ENCODE peak calls at places on chromosomes 13 and 19, in seven cellular contexts. Q is aorta, T is trophoblast cell, B is K562, R is endodermal cell, H is gastrocnemius medialis, N is astrocyte of the cerebellum. V is an unnamed sample.

GRCh38 chr19:44615529-44616247 is 2.3 kb downstream of the IGSF23 start:
- DNase-seq in Q (no peak), T (no peak), R (no peak), H (no peak), B (no peak), N (no peak), V (no peak)

GRCh38 chr13:25677956-25678355 is 306.2 kb downstream of the ATP8A2 start:
- DNase-seq in H (peak; percentile 24), Q (no peak), N (no peak), R (no peak), B (no peak), T (no peak), V (no peak)

GRCh38 chr19:13117772-13118423 is at the start of gene NACC1:
- DNase-seq in H (peak; percentile 88), T (peak; percentile 94), R (peak; percentile 95), B (peak; percentile 87), N (peak; percentile 60), Q (peak; percentile 93), V (no peak)

GRCh38 chr13:79966039-79966438 is 374.9 kb downstream of the SPRY2 start:
- DNase-seq in R (no peak), T (peak; percentile 1), N (no peak), H (no peak), Q (no peak), B (no peak), V (no peak)

GRCh38 chr13:35278917-35279316 is 197.6 kb downstream of the MAB21L1 start:
- DNase-seq in Q (no peak), B (no peak), R (no peak), H (no peak), T (no peak), N (no peak), V (no peak)

GRCh38 chr13:97499181-97499580 is 65.2 kb downstream of the RAP2A start:
- DNase-seq in H (no peak), T (no peak), N (no peak), B (no peak), R (no peak), Q (no peak), V (no peak)

GRCh38 chr19:21109116-21109515 is 27.1 kb downstream of the ZNF714 start:
- DNase-seq in T (no peak), R (no peak), Q (no peak), N (no peak), H (no peak), B (no peak), V (no peak)

GRCh38 chr13:23871616-23872220 is 17.5 kb downstream of the MIPEP start:
- DNase-seq in N (peak; percentile 36), R (no peak), T (peak; percentile 62), H (no peak), Q (no peak), B (peak; percentile 12), V (no peak)

GRCh38 chr19:8988204-8988603 is 22.0 kb downstream of the MUC16 start:
- DNase-seq in N (no peak), R (peak; percentile 67), B (peak; percentile 50), T (peak; percentile 84), Q (no peak), H (no peak), V (no peak)

GRCh38 chr19:2327773-2328400 is 499 bp downstream of the LSM7 start:
- DNase-seq in T (peak; percentile 59), B (no peak), H (no peak), R (peak; percentile 90), N (peak; percentile 43), Q (no peak), V (peak; percentile 91)

GRCh38 chr19:38666662-38667448 is 19.4 kb downstream of the ACTN4 start:
- DNase-seq in R (no peak), B (no peak), N (peak; percentile 36), H (no peak), Q (peak; percentile 76), T (no peak), V (no peak)

GRCh38 chr19:1064661-1065605 is 2.0 kb upstream of the ARHGAP45 start:
- DNase-seq in H (no peak), R (peak; percentile 91), T (peak; percentile 95), N (peak; percentile 16), Q (peak; percentile 79), B (no peak), V (no peak)

GRCh38 chr13:30639671-30640070 is 22.0 kb downstream of the USPL1 start:
- DNase-seq in T (no peak), N (no peak), B (no peak), R (no peak), Q (no peak), H (no peak), V (no peak)

GRCh38 chr19:1173160-1173844 is 766 bp downstream of the SBNO2 start:
- DNase-seq in N (no peak), B (peak; percentile 50), H (peak; percentile 26), Q (no peak), T (no peak), R (peak; percentile 78), V (no peak)

GRCh38 chr19:6743071-6743470 is 3.6 kb downstream of the TRIP10 start:
- DNase-seq in H (no peak), B (no peak), T (peak; percentile 67), Q (no peak), R (no peak), N (no peak), V (no peak)

GRCh38 chr13:29886446-29886845 is 36.0 kb upstream of the UBL3 start:
- DNase-seq in T (no peak), B (no peak), N (no peak), R (no peak), H (no peak), Q (no peak), V (no peak)

GRCh38 chr19:49881672-49882394 is 4.3 kb downstream of the TBC1D17 start:
- DNase-seq in T (no peak), R (peak; percentile 85), N (no peak), B (peak; percentile 78), H (no peak), Q (no peak), V (no peak)

DNA sequence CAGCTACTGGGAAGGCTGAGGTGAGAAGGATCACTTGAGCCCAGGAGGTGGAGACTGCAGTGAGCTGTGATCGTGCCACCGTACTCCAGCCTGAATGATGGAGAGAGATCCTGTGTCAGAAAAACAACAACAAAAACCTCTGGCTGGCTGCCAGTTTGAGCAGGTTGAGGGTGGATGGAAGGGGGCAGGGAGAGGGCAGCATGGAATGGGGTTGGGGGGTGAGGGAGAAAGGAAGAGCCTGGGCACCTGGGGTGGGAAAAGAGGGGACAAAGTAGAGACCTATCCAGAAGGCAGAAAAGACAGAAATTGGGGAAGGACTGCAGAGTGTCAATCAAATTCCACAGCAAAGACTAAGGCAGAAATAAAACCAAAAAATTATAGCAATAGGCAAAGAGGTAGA is 4.7 kb downstream of the SLC1A5 start:
- DNase-seq in T (no peak), Q (no peak), B (peak; percentile 35), N (no peak), R (no peak), H (no peak), V (no peak)
- H3K4me3 ChIP-seq in T (no peak overlapping the region), Q (no peak overlapping the region), B (peak overlapping the region; percentile 91), N (no peak overlapping the region), R (peak overlapping the region; percentile 93), H (no peak overlapping the region), V (peak overlapping the region; percentile 94)

DNA sequence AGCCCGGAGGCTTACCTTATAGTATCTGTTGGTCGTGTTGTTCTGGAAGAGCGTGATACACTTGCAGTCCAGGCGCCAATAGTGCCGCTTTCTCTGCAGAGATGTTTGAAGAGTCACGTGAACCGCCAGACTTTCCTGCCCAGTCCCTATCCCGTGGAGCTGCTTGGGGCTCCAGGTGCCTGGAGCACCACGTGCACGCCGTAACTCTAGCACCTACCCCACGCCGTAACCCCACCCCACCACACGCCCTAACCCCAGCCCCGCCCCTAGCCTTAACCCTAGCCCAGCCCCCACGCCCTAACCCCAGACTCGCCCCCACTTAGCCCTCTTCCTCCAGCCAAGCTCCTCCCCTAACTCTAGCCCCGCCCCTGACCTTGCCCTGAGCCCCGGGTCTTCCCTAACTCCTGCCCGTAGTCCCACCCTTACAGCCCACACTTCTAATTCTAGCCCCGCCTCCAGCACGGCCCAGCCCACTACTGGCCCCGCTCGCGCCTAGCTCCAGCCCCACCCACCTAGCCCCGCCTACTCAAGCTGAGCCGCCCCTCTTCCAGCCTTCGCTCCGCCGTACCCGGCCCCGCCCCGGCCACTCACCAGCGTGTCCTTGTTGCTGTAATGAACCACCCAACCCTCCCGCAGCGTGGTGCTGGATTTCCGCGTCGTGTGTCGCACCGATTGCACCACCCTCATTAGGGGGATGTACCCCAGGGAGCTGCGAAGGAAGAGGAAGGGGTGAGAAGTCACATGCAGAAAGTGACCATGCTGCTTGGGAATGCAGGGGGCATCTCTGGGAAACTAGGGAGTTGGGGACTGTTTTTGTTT is 19.6 kb downstream of the PRKD2 start:
- DNase-seq in T (peak; percentile 85), B (peak; percentile 99), R (peak; percentile 99), H (peak; percentile 78), Q (peak; percentile 91), N (peak; percentile 15), V (no peak)
- H3K4me3 ChIP-seq in T (no peak overlapping the region), B (peak overlapping the region; percentile 34), R (no peak overlapping the region), H (peak overlapping the region; percentile 31), Q (no peak overlapping the region), N (no peak overlapping the region), V (no peak overlapping the region)

GRCh38 chr19:47020992-47021496 is 1.4 kb downstream of the NPAS1 start:
- DNase-seq in T (peak; percentile 7), R (peak; percentile 83), N (no peak), H (no peak), Q (no peak), B (peak; percentile 73), V (no peak)

GRCh38 chr19:47022541-47023447 is 3.2 kb downstream of the NPAS1 start:
- DNase-seq in T (no peak), N (no peak), H (no peak), R (peak; percentile 71), Q (no peak), B (no peak), V (no peak)

GRCh38 chr19:47020132-47020805 is 632 bp downstream of the NPAS1 start:
- DNase-seq in N (no peak), Q (no peak), H (no peak), T (no peak), B (peak; percentile 46), R (peak; percentile 62), V (no peak)

GRCh38 chr19:47022140-47022536 is 2.5 kb downstream of the NPAS1 start:
- DNase-seq in B (no peak), R (peak; percentile 55), N (no peak), Q (no peak), T (no peak), H (no peak), V (no peak)

GRCh38 chr19:47021536-47022139 is 2.0 kb downstream of the NPAS1 start:
- DNase-seq in B (peak; percentile 46), R (peak; percentile 85), H (no peak), N (no peak), T (peak; percentile 47), Q (no peak), V (no peak)
- H3K4me3 ChIP-seq in B (no peak overlapping the region), R (no peak overlapping the region), H (peak overlapping the region; percentile 35), N (no peak overlapping the region), T (no peak overlapping the region), Q (no peak overlapping the region), V (no peak overlapping the region)

DNA sequence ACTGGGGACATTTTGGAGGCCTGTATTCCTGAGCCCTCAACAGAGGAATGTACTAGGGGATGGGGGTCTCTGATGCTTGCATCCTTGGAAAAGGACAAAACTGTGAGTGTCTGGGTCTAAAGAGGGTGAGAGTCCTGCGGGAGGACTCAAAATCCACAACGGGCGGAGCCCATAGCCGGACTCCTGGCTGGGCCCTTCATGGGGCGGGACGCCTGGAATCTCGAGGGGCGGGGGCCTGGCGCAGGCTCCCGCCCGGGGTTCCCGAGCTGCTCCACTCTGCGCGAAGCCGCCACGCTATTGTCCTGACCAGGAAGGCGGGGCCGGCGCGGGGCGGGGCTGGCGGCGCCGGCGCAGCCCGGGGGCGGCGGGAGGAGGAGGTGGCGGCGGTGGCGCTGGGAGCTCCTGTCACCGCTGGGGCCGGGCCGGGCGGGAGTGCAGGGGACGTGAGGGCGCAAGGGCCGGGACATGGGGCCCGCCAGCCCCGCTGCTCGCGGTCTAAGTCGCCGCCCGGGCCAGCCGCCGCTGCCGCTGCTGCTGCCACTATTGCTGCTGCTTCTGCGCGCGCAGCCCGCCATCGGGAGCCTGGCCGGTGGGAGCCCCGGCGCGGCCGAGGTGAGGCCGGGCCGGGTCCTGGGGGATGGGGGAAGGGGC is at the start of gene APLP1:
- DNase-seq in R (peak; percentile 86), H (no peak), N (no peak), T (peak; percentile 61), B (peak; percentile 91), Q (peak; percentile 83), V (no peak)
- H3K4me3 ChIP-seq in R (peak within 1 kb of the TSS; percentile 73), H (peak within 1 kb of the TSS; percentile 50), N (peak within 1 kb of the TSS; percentile 40), T (peak within 1 kb of the TSS; percentile 69), B (peak within 1 kb of the TSS; percentile 36), Q (peak within 1 kb of the TSS; percentile 32), V (no peak within 1 kb of the TSS)

V was measured in GM12864.